ENCODE peak calls at places on chromosomes 5 and 9, in five cellular contexts. One of them, this sample, is unnamed.

GRCh38 chr5:148805323-148806290 is 20.8 kb upstream of the ADRB2 start:
- DNase-seq in esophagus squamous epithelium: no peak
- DNase-seq in A549: no peak
- DNase-seq in IMR-90: peak
- DNase-seq in H54: no peak
- DNase-seq in this sample: no peak

GRCh38 chr9:93091453-93092081 is 4.5 kb upstream of the CARD19 start:
- DNase-seq in A549: peak
- DNase-seq in esophagus squamous epithelium: no peak
- DNase-seq in H54: no peak
- DNase-seq in IMR-90: peak
- DNase-seq in this sample: peak

GRCh38 chr9:74555015-74555414 is 57.9 kb downstream of the RORB start:
- DNase-seq in esophagus squamous epithelium: no peak
- DNase-seq in H54: no peak
- DNase-seq in A549: no peak
- DNase-seq in IMR-90: no peak
- DNase-seq in this sample: no peak

GRCh38 chr5:143399616-143400540 is 3.6 kb downstream of the NR3C1 start:
- DNase-seq in esophagus squamous epithelium: no peak
- DNase-seq in IMR-90: no peak
- DNase-seq in A549: no peak
- DNase-seq in H54: no peak
- DNase-seq in this sample: no peak

GRCh38 chr9:134793281-134793680 is 87.3 kb upstream of the FCN2 start:
- DNase-seq in IMR-90: no peak
- DNase-seq in esophagus squamous epithelium: no peak
- DNase-seq in H54: no peak
- DNase-seq in A549: no peak
- DNase-seq in this sample: no peak

GRCh38 chr9:126107736-126108135 is 218.9 kb upstream of the MVB12B start:
- DNase-seq in H54: no peak
- DNase-seq in esophagus squamous epithelium: no peak
- DNase-seq in IMR-90: no peak
- DNase-seq in A549: no peak
- DNase-seq in this sample: no peak

GRCh38 chr9:75664597-75664996 is 225.9 kb upstream of the PCSK5 start:
- DNase-seq in A549: no peak
- DNase-seq in esophagus squamous epithelium: no peak
- DNase-seq in H54: no peak
- DNase-seq in IMR-90: no peak
- DNase-seq in this sample: no peak

GRCh38 chr9:119907056-119907455 is 537.8 kb upstream of the BRINP1 start:
- DNase-seq in H54: no peak
- DNase-seq in IMR-90: no peak
- DNase-seq in esophagus squamous epithelium: no peak
- DNase-seq in A549: no peak
- DNase-seq in this sample: no peak

GRCh38 chr5:128681096-128681495 is 143.1 kb upstream of the FBN2 start:
- DNase-seq in A549: no peak
- DNase-seq in esophagus squamous epithelium: no peak
- DNase-seq in IMR-90: no peak
- DNase-seq in H54: no peak
- DNase-seq in this sample: no peak

GRCh38 chr9:115210699-115211098 is 92.7 kb upstream of the TNC start:
- DNase-seq in esophagus squamous epithelium: no peak
- DNase-seq in H54: no peak
- DNase-seq in IMR-90: no peak
- DNase-seq in A549: no peak
- DNase-seq in this sample: no peak

GRCh38 chr5:137598341-137598740 is 99.2 kb upstream of the SPOCK1 start:
- DNase-seq in IMR-90: no peak
- DNase-seq in A549: no peak
- DNase-seq in esophagus squamous epithelium: no peak
- DNase-seq in H54: no peak
- DNase-seq in this sample: peak

GRCh38 chr5:6784481-6784880 is 71.2 kb downstream of the TENT4A start:
- DNase-seq in A549: no peak
- DNase-seq in IMR-90: no peak
- DNase-seq in H54: no peak
- DNase-seq in esophagus squamous epithelium: no peak
- DNase-seq in this sample: no peak

GRCh38 chr5:28748446-28748845 is 1710.1 kb upstream of the CDH9 start:
- DNase-seq in esophagus squamous epithelium: no peak
- DNase-seq in IMR-90: no peak
- DNase-seq in A549: no peak
- DNase-seq in H54: no peak
- DNase-seq in this sample: no peak

GRCh38 chr9:76718166-76718565 is 46.1 kb upstream of the PCA3 start:
- DNase-seq in H54: no peak
- DNase-seq in esophagus squamous epithelium: no peak
- DNase-seq in A549: no peak
- DNase-seq in IMR-90: no peak
- DNase-seq in this sample: no peak

GRCh38 chr5:180495292-180495691 is 1.1 kb downstream of the CNOT6 start:
- DNase-seq in IMR-90: no peak
- DNase-seq in esophagus squamous epithelium: no peak
- DNase-seq in A549: no peak
- DNase-seq in H54: no peak
- DNase-seq in this sample: no peak

GRCh38 chr5:4230905-4231561 is 635.4 kb downstream of the IRX1 start:
- DNase-seq in A549: no peak
- DNase-seq in H54: no peak
- DNase-seq in IMR-90: no peak
- DNase-seq in esophagus squamous epithelium: no peak
- DNase-seq in this sample: no peak

GRCh38 chr5:51286046-51286445 is 97.2 kb upstream of the ISL1 start:
- DNase-seq in H54: no peak
- DNase-seq in IMR-90: no peak
- DNase-seq in A549: no peak
- DNase-seq in esophagus squamous epithelium: no peak
- DNase-seq in this sample: no peak

DNA sequence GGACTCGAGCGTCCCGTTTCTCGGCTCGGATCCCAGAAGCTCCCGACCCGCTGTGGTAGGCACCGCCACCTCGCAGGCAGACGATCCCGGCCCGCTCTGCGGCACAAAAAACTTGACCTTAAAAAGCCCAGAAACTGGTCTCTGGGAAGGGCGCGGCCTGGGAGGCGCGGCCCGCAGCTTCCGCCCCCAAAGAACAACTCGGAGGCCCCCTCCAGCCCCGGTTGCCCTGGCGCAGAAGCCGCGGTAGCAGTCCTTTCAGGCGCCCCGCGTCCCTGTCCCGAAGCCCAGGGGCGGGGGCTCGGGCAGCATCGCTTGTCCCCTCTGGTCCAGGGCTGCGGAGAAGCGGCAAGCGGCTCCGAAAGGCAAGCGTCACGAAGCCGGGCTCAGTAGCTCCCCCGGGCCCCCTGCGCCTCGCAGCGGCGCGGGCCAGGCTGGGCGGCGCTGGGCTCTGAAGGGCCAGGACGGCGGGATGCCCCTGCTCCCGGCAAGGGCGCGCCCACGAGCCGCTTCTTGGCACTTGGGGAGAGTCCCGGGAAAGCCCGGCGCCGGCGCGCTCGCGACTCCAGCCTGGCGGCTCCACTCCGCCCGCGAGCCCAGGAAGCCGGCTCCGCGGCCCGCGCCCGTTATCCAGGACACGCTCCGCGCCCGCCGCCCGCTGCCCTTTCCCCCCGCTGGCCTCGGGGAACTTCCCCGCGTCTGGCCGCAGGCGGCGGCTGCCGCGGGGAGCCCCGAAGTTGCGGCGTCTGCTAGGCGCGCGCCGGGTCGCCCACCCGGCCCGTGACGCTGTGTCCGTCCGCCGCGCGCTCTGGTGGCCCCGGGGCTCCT is at the start of gene GCNT4:
- DNase-seq in H54: no peak
- DNase-seq in A549: peak
- DNase-seq in IMR-90: peak
- DNase-seq in esophagus squamous epithelium: no peak
- DNase-seq in this sample: no peak
- TF ChIP-seq POLR2A in H54: no peak
- TF ChIP-seq POLR2A in A549: peak
- TF ChIP-seq POLR2A in IMR-90: no peak
- TF ChIP-seq POLR2A in esophagus squamous epithelium: peak
- TF ChIP-seq POLR2A in this sample: no peak

DNA sequence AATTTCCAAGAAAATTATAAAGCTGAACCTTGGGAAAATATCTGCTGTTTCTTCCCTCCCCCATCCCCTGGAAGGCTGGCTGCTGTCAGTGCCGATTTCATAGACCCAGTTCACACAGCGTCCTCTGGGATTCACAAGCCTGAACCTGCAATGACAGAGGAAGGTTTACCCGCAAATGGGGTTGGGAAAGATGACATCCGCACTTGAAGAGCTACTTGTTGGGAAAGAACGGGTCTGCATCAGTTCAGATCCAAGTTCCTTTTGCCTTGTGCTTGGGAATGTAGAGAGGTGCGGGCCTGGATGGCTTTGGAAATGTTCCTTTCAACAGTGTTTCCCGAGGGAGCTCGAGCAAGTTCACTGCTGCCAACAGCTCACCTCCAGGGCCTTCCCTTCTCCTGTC is 13.9 kb downstream of the PCDH12 start:
- DNase-seq in H54: no peak
- DNase-seq in esophagus squamous epithelium: no peak
- DNase-seq in A549: no peak
- DNase-seq in IMR-90: no peak
- DNase-seq in this sample: no peak
- TF ChIP-seq POLR2A in H54: no peak
- TF ChIP-seq POLR2A in esophagus squamous epithelium: no peak
- TF ChIP-seq POLR2A in A549: no peak
- TF ChIP-seq POLR2A in IMR-90: no peak
- TF ChIP-seq POLR2A in this sample: no peak

GRCh38 chr5:160466121-160466520 is 44.5 kb downstream of the PTTG1 start:
- DNase-seq in esophagus squamous epithelium: no peak
- DNase-seq in IMR-90: no peak
- DNase-seq in A549: no peak
- DNase-seq in H54: no peak
- DNase-seq in this sample: no peak

GRCh38 chr5:160468576-160468975 is 46.9 kb downstream of the PTTG1 start:
- DNase-seq in A549: no peak
- DNase-seq in IMR-90: no peak
- DNase-seq in esophagus squamous epithelium: no peak
- DNase-seq in H54: no peak
- DNase-seq in this sample: no peak

GRCh38 chr5:160466889-160467554 is 45.4 kb downstream of the PTTG1 start:
- DNase-seq in H54: no peak
- DNase-seq in A549: no peak
- DNase-seq in IMR-90: no peak
- DNase-seq in esophagus squamous epithelium: no peak
- DNase-seq in this sample: no peak

GRCh38 chr5:160469156-160470144 is 47.8 kb downstream of the PTTG1 start:
- DNase-seq in esophagus squamous epithelium: no peak
- DNase-seq in A549: no peak
- DNase-seq in H54: no peak
- DNase-seq in IMR-90: no peak
- DNase-seq in this sample: no peak

GRCh38 chr5:160467555-160468418 is 46.1 kb downstream of the PTTG1 start:
- DNase-seq in IMR-90: peak
- DNase-seq in esophagus squamous epithelium: peak
- DNase-seq in A549: peak
- DNase-seq in H54: no peak
- DNase-seq in this sample: no peak
- TF ChIP-seq POLR2A in IMR-90: no peak
- TF ChIP-seq POLR2A in esophagus squamous epithelium: peak
- TF ChIP-seq POLR2A in A549: no peak
- TF ChIP-seq POLR2A in H54: no peak
- TF ChIP-seq POLR2A in this sample: no peak

DNA sequence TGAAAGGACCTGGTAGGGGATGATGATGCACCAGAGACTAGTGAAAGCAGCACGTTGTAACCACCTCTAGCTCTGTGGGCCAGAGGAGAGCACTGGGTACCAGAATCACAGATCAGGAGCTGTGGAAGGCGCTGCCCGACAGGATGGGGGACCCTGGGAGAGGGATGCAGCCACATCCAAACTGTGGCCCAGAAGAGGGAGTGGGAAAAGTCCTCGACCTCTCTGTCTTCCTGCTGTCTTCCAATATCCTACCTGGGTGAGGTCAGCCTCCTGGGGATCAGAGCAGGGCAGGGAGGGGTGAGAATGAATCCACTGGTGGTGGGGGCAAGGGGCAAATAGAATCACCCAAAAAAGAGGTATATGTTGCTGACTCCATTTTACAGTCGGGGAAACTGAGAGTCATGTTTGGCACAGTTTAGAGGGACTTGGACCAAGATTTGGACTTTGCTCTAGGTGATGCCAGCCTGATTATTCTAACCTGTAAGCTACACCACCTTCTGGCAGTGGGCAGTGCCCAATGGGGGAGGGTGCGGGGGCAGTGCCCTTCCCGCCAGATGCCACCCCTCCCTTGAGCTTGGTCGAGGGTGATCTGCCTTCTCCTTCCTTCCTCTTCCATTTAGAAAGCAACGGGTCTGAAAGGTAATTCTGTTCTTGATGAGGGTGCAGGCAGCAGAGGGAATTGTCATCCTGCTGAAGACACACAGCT is 155.8 kb downstream of the RGS3 start:
- DNase-seq in A549: no peak
- DNase-seq in IMR-90: no peak
- DNase-seq in H54: no peak
- DNase-seq in esophagus squamous epithelium: no peak
- DNase-seq in this sample: no peak
- TF ChIP-seq POLR2A in A549: no peak
- TF ChIP-seq POLR2A in IMR-90: no peak
- TF ChIP-seq POLR2A in H54: no peak
- TF ChIP-seq POLR2A in esophagus squamous epithelium: no peak
- TF ChIP-seq POLR2A in this sample: no peak

DNA sequence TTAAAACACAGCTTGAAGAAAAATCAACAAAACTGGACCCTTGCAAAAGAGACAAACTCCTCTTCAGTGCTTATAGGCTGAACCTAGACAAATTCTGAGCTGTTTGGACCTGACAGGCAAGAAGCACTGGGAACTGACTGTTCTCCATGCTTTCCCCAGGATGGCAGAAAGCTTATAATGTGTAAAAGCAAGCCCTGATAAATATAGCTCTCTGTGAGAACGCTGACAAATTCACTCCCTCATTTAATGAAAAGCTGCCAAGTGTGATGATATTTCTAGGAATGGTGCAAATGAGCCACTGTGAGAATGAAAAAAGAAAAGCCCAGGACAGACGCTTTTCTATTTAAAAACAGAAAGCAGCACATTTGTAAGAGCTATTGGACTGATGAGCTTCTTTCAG is 842.8 kb upstream of the ACO1 start:
- DNase-seq in A549: no peak
- DNase-seq in esophagus squamous epithelium: no peak
- DNase-seq in IMR-90: no peak
- DNase-seq in H54: no peak
- DNase-seq in this sample: no peak
- TF ChIP-seq POLR2A in A549: no peak
- TF ChIP-seq POLR2A in esophagus squamous epithelium: no peak
- TF ChIP-seq POLR2A in IMR-90: no peak
- TF ChIP-seq POLR2A in H54: no peak
- TF ChIP-seq POLR2A in this sample: no peak